ENCODE peak calls at places on chromosomes 4 and X, in four cellular contexts. R is PC-3, Q is tibial nerve, F is Peyer's patch. G is an unnamed sample.

GRCh38 chrX:9144643-9145290 is 110.8 kb upstream of the FAM9B start:
- DNase-seq in R (no peak), Q (no peak), F (no peak), G (no peak)

GRCh38 chr4:177583000-177583399 is 140.8 kb upstream of the AGA start:
- DNase-seq in R (peak), Q (no peak), F (no peak), G (no peak)

GRCh38 chr4:84167579-84167978 is 331.5 kb downstream of the NKX6-1 start:
- DNase-seq in R (no peak), Q (no peak), F (no peak), G (no peak)

GRCh38 chrX:119784747-119785446 is 6.5 kb downstream of the RPL39 start:
- DNase-seq in R (peak), Q (no peak), F (peak), G (no peak)

GRCh38 chr4:117331817-117332216 is 246.4 kb upstream of the TRAM1L1 start:
- DNase-seq in R (no peak), Q (no peak), F (no peak), G (no peak)

GRCh38 chr4:179872751-179873150 is 2370.5 kb upstream of the TENM3 start:
- DNase-seq in R (no peak), Q (no peak), F (no peak), G (no peak)

GRCh38 chr4:168844261-168845039 is 165.6 kb downstream of the CBR4 start:
- DNase-seq in R (no peak), Q (no peak), F (no peak), G (no peak)

GRCh38 chr4:54959656-54960055 is 165.7 kb downstream of the KDR start:
- DNase-seq in R (no peak), Q (no peak), F (no peak), G (no peak)

GRCh38 chr4:82005153-82005552 is 368.6 kb downstream of the HNRNPD start:
- DNase-seq in R (peak), Q (no peak), F (no peak), G (peak)

GRCh38 chr4:185721949-185722316 is 90.1 kb downstream of the SORBS2 start:
- DNase-seq in R (peak), Q (no peak), F (no peak), G (no peak)

GRCh38 chrX:41481264-41482109 is 34.3 kb downstream of the NYX start:
- DNase-seq in R (peak), Q (no peak), F (no peak), G (no peak)
- TF ChIP-seq CTCF in R (peak), Q (no peak), F (no peak), G (peak)

GRCh38 chrX:106220177-106220576 is 52.1 kb downstream of the PWWP3B start:
- DNase-seq in R (peak), Q (no peak), F (no peak), G (no peak)
- TF ChIP-seq CTCF in R (peak), Q (no peak), F (no peak), G (peak)

GRCh38 chrX:20500949-20501348 is 234.2 kb upstream of the RPS6KA3 start:
- DNase-seq in R (no peak), Q (no peak), F (no peak), G (no peak)

GRCh38 chrX:20511792-20512191 is 245.1 kb upstream of the RPS6KA3 start:
- DNase-seq in R (no peak), Q (no peak), F (no peak), G (no peak)

GRCh38 chrX:20507901-20508620 is 241.4 kb upstream of the RPS6KA3 start:
- DNase-seq in R (peak), Q (no peak), F (no peak), G (no peak)

DNA sequence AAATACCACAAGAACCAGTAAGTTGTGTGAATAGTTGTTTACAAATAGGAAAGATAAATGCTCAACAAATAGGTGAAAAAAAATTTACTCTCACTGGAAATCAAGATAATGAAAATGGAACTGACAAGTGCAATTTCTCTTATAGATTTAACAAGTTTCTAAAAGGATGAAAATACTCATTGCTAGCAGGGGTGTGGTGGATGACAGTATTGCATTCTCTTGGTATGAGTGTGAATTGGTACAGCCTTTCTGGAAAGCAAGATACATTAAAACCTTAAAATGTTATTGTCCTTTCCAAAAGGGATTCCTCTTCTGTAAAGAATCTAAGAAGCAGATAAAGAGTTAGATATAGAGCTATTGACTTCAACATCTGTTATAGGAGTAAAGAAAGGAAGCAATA is 240.0 kb upstream of the RPS6KA3 start:
- DNase-seq in R (peak), Q (no peak), F (no peak), G (no peak)
- TF ChIP-seq CTCF in R (no peak), Q (no peak), F (no peak), G (no peak)

DNA sequence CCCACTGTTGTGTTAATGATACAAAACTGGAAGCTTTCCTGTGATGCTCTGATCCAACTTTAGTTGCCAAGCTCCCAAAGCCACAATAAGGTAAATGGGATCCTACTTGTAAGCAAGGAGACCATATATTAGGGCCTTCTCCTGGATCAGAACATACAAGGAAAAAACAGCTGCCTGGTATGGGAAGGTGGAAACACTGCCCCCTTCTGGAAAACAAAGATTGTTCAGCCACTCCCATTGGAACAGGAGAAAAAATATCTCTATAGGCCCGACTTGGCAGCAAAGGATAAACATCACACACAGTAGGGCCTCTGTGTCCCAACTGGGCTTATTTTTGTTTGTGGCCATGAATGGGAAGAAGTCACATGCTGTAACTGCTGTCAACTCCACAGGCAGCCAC is 166.5 kb downstream of the TBX22 start:
- DNase-seq in R (peak), Q (no peak), F (no peak), G (no peak)
- TF ChIP-seq CTCF in R (peak), Q (peak), F (no peak), G (no peak)

GRCh38 chr4:128068927-128069326 is 7.8 kb downstream of the LARP1B start:
- DNase-seq in R (peak), Q (no peak), F (no peak), G (no peak)
- TF ChIP-seq CTCF in R (peak), Q (no peak), F (no peak), G (peak)

GRCh38 chr4:14259926-14260325 is 632.4 kb upstream of the BOD1L1 start:
- DNase-seq in R (no peak), Q (no peak), F (no peak), G (no peak)

GRCh38 chr4:14257903-14258302 is 630.4 kb upstream of the BOD1L1 start:
- DNase-seq in R (no peak), Q (no peak), F (no peak), G (no peak)

GRCh38 chr4:14249226-14249625 is 621.7 kb upstream of the BOD1L1 start:
- DNase-seq in R (no peak), Q (no peak), F (no peak), G (no peak)

GRCh38 chr4:14254806-14255445 is 627.4 kb upstream of the BOD1L1 start:
- DNase-seq in R (no peak), Q (no peak), F (no peak), G (no peak)

GRCh38 chr4:14254252-14254651 is 626.7 kb upstream of the BOD1L1 start:
- DNase-seq in R (peak), Q (no peak), F (peak), G (no peak)
- TF ChIP-seq CTCF in R (peak), Q (peak), F (no peak), G (peak)